ENCODE peak calls at places on chromosomes 12 and 14, in ten cellular contexts. N is upper lobe of left lung, G is adrenal gland, R is fibroblast of lung, E is colonic mucosa, T is pancreas, Y is spleen, J is tibial artery, H is psoas muscle, A is A549. W is an unnamed sample.

GRCh38 chr12:89156862-89157262 is 195.4 kb downstream of the DUSP6 start:
- DNase-seq in A (no peak), T (no peak), G (no peak), N (no peak), J (no peak), E (no peak), H (no peak), R (peak), Y (no peak), W (no peak)

GRCh38 chr12:57069522-57069921 is 9.1 kb downstream of the NEMP1 start:
- DNase-seq in A (peak), E (peak), J (peak), T (peak), Y (no peak), G (peak), H (peak), N (no peak), R (peak), W (peak)

GRCh38 chr14:99716850-99717681 is 33.0 kb downstream of the CYP46A1 start:
- DNase-seq in Y (peak), J (no peak), R (no peak), G (no peak), A (no peak), N (no peak), T (no peak), E (no peak), H (no peak), W (no peak)

GRCh38 chr14:101557321-101557695 is 4.0 kb upstream of the DIO3 start:
- DNase-seq in T (no peak), E (no peak), R (no peak), A (no peak), G (no peak), J (no peak), H (peak), Y (no peak), N (no peak), W (no peak)

GRCh38 chr12:41514050-41514449 is 325.9 kb downstream of the PDZRN4 start:
- DNase-seq in T (no peak), Y (no peak), J (no peak), R (peak), N (no peak), A (no peak), H (no peak), G (no peak), E (no peak), W (no peak)

GRCh38 chr12:12736759-12737676 is 19.9 kb downstream of the CDKN1B start:
- DNase-seq in H (no peak), T (no peak), R (peak), A (peak), J (no peak), G (no peak), N (no peak), E (no peak), Y (no peak), W (no peak)

GRCh38 chr14:103087343-103087835 is 3.4 kb downstream of the LBHD2 start:
- DNase-seq in Y (peak), J (no peak), R (no peak), E (no peak), A (no peak), G (no peak), T (no peak), H (no peak), N (peak), W (no peak)

GRCh38 chr12:1692895-1693294 is 2.0 kb downstream of the ADIPOR2 start:
- DNase-seq in H (no peak), Y (no peak), R (no peak), J (no peak), A (no peak), N (no peak), G (no peak), E (no peak), T (no peak), W (no peak)

GRCh38 chr12:49505672-49506071 is 33.2 kb upstream of the KCNH3 start:
- DNase-seq in R (peak), Y (no peak), G (no peak), J (no peak), A (no peak), T (no peak), H (no peak), E (no peak), N (no peak), W (peak)

GRCh38 chr14:50342211-50343080 is 30.3 kb downstream of the DMAC2L start:
- DNase-seq in A (peak), T (peak), J (peak), G (peak), E (peak), N (no peak), H (no peak), Y (peak), R (peak), W (peak)

GRCh38 chr12:43402431-43402830 is 149.6 kb downstream of the ADAMTS20 start:
- DNase-seq in T (no peak), A (no peak), R (no peak), Y (no peak), J (no peak), E (no peak), G (no peak), N (no peak), H (no peak), W (no peak)

GRCh38 chr12:119876761-119877638 is at the start of gene CIT:
- DNase-seq in A (peak), J (peak), G (peak), R (peak), T (peak), H (peak), E (peak), N (peak), Y (peak), W (peak)

GRCh38 chr12:188910-189621 is 24.9 kb downstream of the SLC6A12 start:
- DNase-seq in Y (peak), R (peak), G (no peak), N (peak), H (peak), J (no peak), A (peak), E (no peak), T (peak), W (peak)

GRCh38 chr12:92928431-92928961 is 599 bp downstream of the EEA1 start:
- DNase-seq in G (peak), T (no peak), J (peak), N (no peak), R (peak), A (peak), E (peak), Y (no peak), H (no peak), W (no peak)

GRCh38 chr12:21073822-21074460 is 57.1 kb upstream of the SLCO1B1 start:
- DNase-seq in J (no peak), Y (no peak), H (no peak), N (no peak), E (no peak), G (no peak), R (peak), T (no peak), A (peak), W (no peak)

GRCh38 chr14:104967414-104968152 is 10.6 kb downstream of the AHNAK2 start:
- DNase-seq in G (peak), J (peak), N (peak), A (peak), T (peak), E (peak), Y (peak), R (peak), H (peak), W (peak)

GRCh38 chr12:85803231-85803630 is 33.0 kb downstream of the RASSF9 start:
- DNase-seq in A (no peak), Y (no peak), G (no peak), H (no peak), R (peak), E (no peak), J (no peak), T (no peak), N (no peak), W (no peak)

GRCh38 chr14:24054646-24055045 is 2.8 kb downstream of the CARMIL3 start:
- DNase-seq in N (no peak), Y (no peak), E (no peak), A (no peak), J (peak), H (no peak), T (no peak), R (no peak), G (no peak), W (no peak)

GRCh38 chr14:33891700-33892099 is 59.2 kb downstream of the EGLN3 start:
- DNase-seq in J (no peak), Y (no peak), N (no peak), A (no peak), T (no peak), E (no peak), H (no peak), G (no peak), R (no peak), W (no peak)

GRCh38 chr14:89540830-89541470 is 123.9 kb upstream of the FOXN3 start:
- DNase-seq in N (no peak), H (no peak), T (no peak), Y (no peak), A (peak), J (no peak), R (peak), G (no peak), E (no peak), W (peak)

GRCh38 chr14:96781371-96781770 is 15.8 kb upstream of the VRK1 start:
- DNase-seq in N (no peak), H (no peak), G (no peak), E (no peak), T (no peak), R (no peak), A (no peak), Y (no peak), J (no peak), W (no peak)

GRCh38 chr12:23564454-23564853 is 385.0 kb downstream of the SOX5 start:
- DNase-seq in N (no peak), R (no peak), H (no peak), Y (no peak), A (no peak), G (no peak), J (no peak), T (no peak), E (no peak), W (no peak)

GRCh38 chr14:102094101-102094500 is 7.3 kb upstream of the HSP90AA1 start:
- DNase-seq in H (no peak), J (no peak), Y (peak), T (no peak), N (no peak), E (no peak), R (no peak), A (no peak), G (no peak), W (no peak)

GRCh38 chr12:105574056-105574715 is 243.7 kb downstream of the C12orf75 start:
- DNase-seq in E (no peak), J (no peak), H (no peak), R (peak), A (no peak), G (no peak), N (no peak), Y (no peak), T (no peak), W (peak)

GRCh38 chr12:42145552-42146215 is 1.0 kb upstream of the GXYLT1 start:
- DNase-seq in T (no peak), H (no peak), G (no peak), R (no peak), N (no peak), A (peak), Y (no peak), E (peak), J (no peak), W (no peak)

GRCh38 chr12:98671459-98671858 is 26.4 kb downstream of the APAF1 start:
- DNase-seq in Y (no peak), A (no peak), G (no peak), N (no peak), R (no peak), H (no peak), E (no peak), T (peak), J (no peak), W (no peak)

GRCh38 chr14:101151226-101151929 is 247.9 kb upstream of the RTL1 start:
- DNase-seq in G (no peak), E (no peak), J (no peak), Y (no peak), A (peak), N (peak), R (peak), H (no peak), T (no peak), W (peak)

GRCh38 chr12:130161261-130162231 is 718 bp upstream of the FZD10 start:
- DNase-seq in N (peak), T (no peak), J (peak), G (no peak), E (peak), R (peak), H (peak), Y (no peak), A (no peak), W (no peak)

GRCh38 chr14:86243158-86243557 is 713.2 kb downstream of the FLRT2 start:
- DNase-seq in H (no peak), Y (no peak), E (no peak), T (no peak), R (no peak), A (no peak), G (no peak), N (no peak), J (no peak), W (no peak)

GRCh38 chr12:120639771-120640721 is at the start of gene CABP1:
- DNase-seq in T (peak), E (peak), R (no peak), J (no peak), H (no peak), N (peak), Y (peak), G (no peak), A (no peak), W (peak)

GRCh38 chr12:96177013-96177412 is 17.2 kb upstream of the ELK3 start:
- DNase-seq in H (no peak), Y (no peak), A (no peak), T (no peak), J (no peak), G (no peak), E (no peak), R (peak), N (no peak), W (peak)

GRCh38 chr14:52095793-52096192 is 26.9 kb upstream of the NID2 start:
- DNase-seq in E (no peak), A (no peak), G (no peak), Y (no peak), R (no peak), J (no peak), H (no peak), N (no peak), T (no peak), W (no peak)

GRCh38 chr12:1533602-1534304 is 60.6 kb downstream of the FBXL14 start:
- DNase-seq in E (no peak), J (no peak), H (no peak), T (no peak), A (no peak), R (peak), N (no peak), G (no peak), Y (no peak), W (no peak)

DNA sequence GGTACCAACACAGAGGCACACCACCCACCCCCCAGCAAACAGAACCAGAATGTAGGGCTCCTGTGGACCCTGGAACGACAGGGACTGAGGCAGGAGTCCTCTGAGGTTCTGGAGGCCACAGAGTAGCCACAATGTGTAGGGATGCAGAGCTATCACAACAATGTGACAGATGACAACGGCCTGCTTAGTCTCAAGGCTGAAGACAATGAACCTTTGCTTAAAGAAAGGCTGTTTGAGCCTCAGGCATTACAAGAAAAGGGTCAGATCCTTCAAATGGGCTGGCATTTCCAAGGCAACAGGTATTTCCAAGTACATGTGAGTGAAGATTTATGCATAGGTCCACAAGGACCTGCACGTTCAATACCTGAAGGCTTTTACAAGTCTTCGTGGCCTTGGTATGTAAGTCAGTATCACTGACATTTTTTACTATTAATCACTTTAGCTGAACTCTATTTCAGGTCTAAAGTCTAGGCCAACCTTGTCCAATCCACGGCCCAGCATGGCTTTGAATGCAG is 62.0 kb downstream of the TMCC3 start:
- DNase-seq in H (no peak), T (no peak), Y (no peak), G (no peak), R (no peak), E (no peak), N (no peak), A (no peak), J (no peak), W (no peak)
- H3K27ac ChIP-seq in H (peak), T (no peak), Y (no peak), G (no peak), R (no peak), E (peak), N (peak), A (no peak), J (no peak), W (peak)

DNA sequence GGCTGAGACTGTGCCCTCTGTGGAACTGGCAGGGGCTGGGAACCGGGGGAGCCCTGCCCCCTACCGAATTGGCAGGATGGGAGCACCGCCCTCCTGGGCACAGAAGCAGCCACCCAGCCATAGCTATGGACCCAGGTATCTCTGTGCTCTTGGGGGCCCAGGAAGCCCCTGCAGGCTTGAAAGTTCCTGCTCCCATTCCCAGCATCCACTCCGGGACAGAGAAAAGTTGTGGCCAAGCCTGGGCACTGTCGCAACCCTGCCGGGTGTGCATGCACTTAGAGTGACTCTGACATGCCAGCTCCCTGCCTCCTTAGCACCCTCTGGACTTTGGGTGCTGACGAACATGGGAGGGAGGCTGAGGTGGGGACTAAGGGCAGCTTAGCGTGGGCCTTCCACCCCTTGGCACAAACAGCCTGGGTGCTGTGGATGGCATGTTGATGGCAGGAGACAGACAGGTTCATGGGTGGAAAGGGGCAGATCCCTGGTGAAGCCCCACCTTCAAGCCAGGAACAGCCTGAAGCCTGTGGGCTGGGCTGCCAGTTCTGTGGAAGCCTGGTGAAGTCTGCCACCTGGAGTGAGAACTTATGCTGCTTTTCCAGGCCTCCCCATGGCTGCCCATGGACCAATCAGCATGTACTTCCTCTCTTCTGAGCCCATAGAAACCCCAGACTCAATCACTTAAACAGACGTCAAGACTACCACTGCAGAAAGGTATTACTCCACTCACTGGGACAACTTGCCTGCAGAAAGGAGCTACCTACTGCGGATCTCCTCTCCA is 279.0 kb downstream of the ATXN7L3B start:
- DNase-seq in H (no peak), J (no peak), Y (no peak), G (no peak), N (peak), R (no peak), T (no peak), E (no peak), A (peak), W (no peak)
- TF ChIP-seq CTCF in H (no peak), J (no peak), Y (no peak), G (no peak), N (no peak), R (no peak), T (no peak), E (no peak), A (no peak), W (no peak)

GRCh38 chr12:29741342-29742241 is 42.1 kb downstream of the TMTC1 start:
- DNase-seq in Y (no peak), G (no peak), H (no peak), N (no peak), E (no peak), R (peak), T (no peak), J (no peak), A (no peak), W (peak)
- H3K27ac ChIP-seq in Y (no peak), G (no peak), H (peak), N (peak), E (no peak), R (peak), T (no peak), J (peak), A (no peak), W (no peak)

GRCh38 chr12:128639089-128639488 is 184.7 kb downstream of the SLC15A4 start:
- DNase-seq in H (no peak), N (no peak), E (no peak), Y (no peak), R (no peak), T (no peak), G (no peak), A (no peak), J (no peak), W (no peak)

GRCh38 chr12:128643106-128643651 is 180.6 kb downstream of the SLC15A4 start:
- DNase-seq in N (no peak), T (no peak), Y (no peak), E (no peak), G (no peak), J (no peak), A (no peak), R (no peak), H (no peak), W (no peak)

GRCh38 chr12:128644664-128645296 is 179.0 kb downstream of the SLC15A4 start:
- DNase-seq in Y (no peak), A (peak), T (peak), N (no peak), E (peak), J (no peak), G (no peak), H (no peak), R (no peak), W (no peak)
- TF ChIP-seq CTCF in Y (peak), A (peak), T (peak), N (peak), E (peak), J (peak), G (peak), H (no peak), R (no peak), W (no peak)

DNA sequence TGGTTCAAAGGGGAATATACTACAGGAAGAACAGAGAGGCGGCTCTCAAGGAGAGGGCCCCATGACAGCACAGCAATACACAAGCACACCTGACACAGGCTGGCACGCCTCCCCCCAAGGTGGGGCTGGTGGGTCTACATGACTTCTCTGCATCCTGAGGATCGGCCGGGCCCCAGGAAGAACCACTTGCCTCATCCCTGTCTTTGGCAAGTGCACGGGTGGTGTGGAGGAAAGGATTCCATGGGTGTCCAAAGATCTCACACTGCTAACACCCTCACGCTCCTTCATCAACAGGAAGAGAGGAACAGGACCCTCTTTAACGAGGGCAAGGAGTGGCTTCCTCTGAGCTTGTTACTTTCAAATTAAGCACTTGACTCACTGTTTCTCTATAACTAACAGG is 7.3 kb downstream of the VAMP1 start:
- DNase-seq in Y (no peak), J (no peak), G (no peak), T (no peak), N (no peak), H (no peak), R (no peak), A (no peak), E (no peak), W (no peak)
- H3K27ac ChIP-seq in Y (peak), J (no peak), G (no peak), T (no peak), N (peak), H (peak), R (no peak), A (no peak), E (peak), W (no peak)

W was measured in RWPE1.